ENCODE peak calls at places on chromosomes 2 and 18, in nine cellular contexts. H is fibroblast of the aortic adventitia, Q is upper lobe of right lung, C is OCI-LY7, J is uterus, G is endothelial cell, W is fibroblast of pulmonary artery, X is astrocyte, R is HL-60. L is an unnamed sample.

GRCh38 chr2:149597050-149598013 is 9.8 kb upstream of the MMADHC start:
- DNase-seq in X (peak), J (peak), R (peak), G (peak), W (peak), Q (no peak), C (peak), H (peak), L (peak)

GRCh38 chr18:2856499-2856898 is 9.7 kb downstream of the EMILIN2 start:
- DNase-seq in R (peak), J (no peak), C (no peak), X (no peak), G (no peak), W (peak), Q (no peak), H (no peak), L (no peak)

GRCh38 chr2:19746611-19747309 is 155.0 kb downstream of the TTC32 start:
- DNase-seq in R (no peak), Q (no peak), H (peak), C (peak), W (no peak), X (no peak), G (peak), J (no peak), L (no peak)

GRCh38 chr18:11320981-11321380 is 171.6 kb upstream of the PIEZO2 start:
- DNase-seq in C (no peak), H (peak), X (peak), J (no peak), Q (no peak), R (no peak), G (no peak), W (peak), L (no peak)

GRCh38 chr2:239397856-239398470 is 2.9 kb downstream of the HDAC4 start:
- DNase-seq in X (no peak), Q (peak), J (no peak), H (no peak), G (no peak), C (no peak), R (no peak), W (no peak), L (no peak)

GRCh38 chr2:185813707-185814106 is 75.1 kb downstream of the FSIP2 start:
- DNase-seq in G (no peak), Q (no peak), H (no peak), R (no peak), X (no peak), C (no peak), J (no peak), W (no peak), L (no peak)

GRCh38 chr18:13377496-13377895 is 158.9 kb downstream of the LDLRAD4 start:
- DNase-seq in J (no peak), C (no peak), G (no peak), X (peak), W (no peak), R (no peak), Q (no peak), H (no peak), L (peak)

GRCh38 chr2:66901344-66901743 is 466.4 kb downstream of the MEIS1 start:
- DNase-seq in X (peak), C (no peak), R (no peak), Q (no peak), G (no peak), J (no peak), H (peak), W (no peak), L (no peak)

GRCh38 chr2:112257575-112257974 is 2.7 kb upstream of the ZC3H8 start:
- DNase-seq in R (no peak), X (peak), W (no peak), J (no peak), Q (no peak), H (no peak), C (no peak), G (no peak), L (no peak)

GRCh38 chr2:2325538-2325937 is 5.5 kb downstream of the MYT1L start:
- DNase-seq in G (no peak), J (no peak), R (no peak), H (no peak), Q (no peak), X (no peak), W (no peak), C (no peak), L (no peak)

GRCh38 chr18:64115906-64116305 is 33.0 kb downstream of the LINC00305 start:
- DNase-seq in W (peak), H (no peak), J (no peak), R (no peak), X (no peak), G (no peak), Q (no peak), C (no peak), L (no peak)

GRCh38 chr18:64116806-64117205 is 32.1 kb downstream of the LINC00305 start:
- DNase-seq in X (no peak), J (no peak), W (no peak), G (no peak), R (no peak), H (no peak), Q (no peak), C (no peak), L (no peak)

GRCh38 chr18:64119916-64120315 is 29.0 kb downstream of the LINC00305 start:
- DNase-seq in Q (no peak), G (no peak), R (no peak), W (no peak), H (no peak), C (peak), J (no peak), X (no peak), L (no peak)
- TF ChIP-seq CTCF in Q (peak), G (peak), R (no peak), W (no peak), H (no peak), C (peak), J (no peak), X (no peak), L (peak)

GRCh38 chr2:41873102-41873501 is 174.7 kb upstream of the PKDCC start:
- DNase-seq in Q (no peak), C (no peak), H (no peak), X (no peak), W (no peak), J (no peak), R (no peak), G (no peak), L (no peak)

GRCh38 chr2:41870257-41870570 is 177.6 kb upstream of the PKDCC start:
- DNase-seq in J (no peak), G (no peak), H (no peak), R (no peak), X (no peak), Q (no peak), C (no peak), W (no peak), L (no peak)

GRCh38 chr2:41869542-41870256 is 178.1 kb upstream of the PKDCC start:
- DNase-seq in R (no peak), H (peak), W (peak), X (no peak), J (peak), Q (peak), C (peak), G (peak), L (peak)

GRCh38 chr2:41872646-41873045 is 175.2 kb upstream of the PKDCC start:
- DNase-seq in H (peak), X (peak), Q (no peak), W (peak), J (no peak), C (no peak), G (no peak), R (no peak), L (no peak)

GRCh38 chr2:41870948-41871522 is 176.8 kb upstream of the PKDCC start:
- DNase-seq in H (peak), R (no peak), G (peak), X (peak), Q (no peak), W (no peak), J (no peak), C (no peak), L (no peak)
- TF ChIP-seq CTCF in H (peak), R (no peak), G (peak), X (no peak), Q (no peak), W (peak), J (no peak), C (no peak), L (peak)

GRCh38 chr2:219637842-219638185 is 10.4 kb downstream of the SLC4A3 start:
- DNase-seq in X (no peak), R (no peak), G (no peak), J (no peak), Q (no peak), H (no peak), C (no peak), W (no peak), L (no peak)
- TF ChIP-seq CTCF in X (no peak), R (no peak), G (no peak), J (no peak), Q (no peak), H (no peak), C (no peak), W (no peak), L (no peak)

GRCh38 chr2:23595601-23596251 is 210.7 kb downstream of the KLHL29 start:
- DNase-seq in R (no peak), C (no peak), Q (no peak), J (no peak), H (peak), W (peak), X (peak), G (peak), L (no peak)
- TF ChIP-seq CTCF in R (no peak), C (no peak), Q (no peak), J (no peak), H (no peak), W (no peak), X (no peak), G (no peak), L (no peak)

DNA sequence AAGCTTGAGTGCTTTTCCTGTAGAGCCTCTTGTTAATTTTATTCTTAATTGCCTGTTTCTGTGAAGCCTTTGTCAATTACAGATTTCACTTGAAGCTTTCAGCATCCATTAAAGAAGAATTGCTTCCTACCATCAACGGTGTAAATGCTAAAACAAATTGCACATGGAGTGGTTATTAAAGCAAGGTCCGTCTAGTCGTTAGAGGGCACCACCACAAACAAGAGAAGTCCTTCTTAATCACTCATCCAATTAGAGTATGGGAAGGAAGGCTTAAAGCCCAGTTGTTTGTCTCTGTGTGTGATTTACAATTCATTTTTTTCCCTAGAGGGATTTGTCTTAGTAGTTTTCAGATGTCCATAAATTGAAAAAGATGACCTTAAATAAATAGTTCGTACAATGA is 1.6 kb downstream of the KCNJ3 start:
- DNase-seq in C (no peak), X (no peak), H (no peak), W (no peak), Q (no peak), J (no peak), G (no peak), R (no peak), L (no peak)
- TF ChIP-seq CTCF in C (no peak), X (no peak), H (no peak), W (no peak), Q (no peak), J (no peak), G (no peak), R (no peak), L (no peak)